ENCODE peak calls at places on chromosomes 12 and 14, in six cellular contexts. P is NCI-H1417; Y is fibroblast of pulmonary artery; K is activated CD4-positive, CD25-positive, alpha-beta regulatory T cell; F is transverse colon; I is T-helper 2 cell. M is an unnamed sample.
A peak's percentile ranks its signal among the peaks of the same experiment; 100 is the strongest.

GRCh38 chr12:97756741-97757140 is 294.1 kb downstream of the RMST start:
- DNase-seq in P (no peak), F (no peak), K (no peak), Y (no peak), I (no peak), M (no peak)

GRCh38 chr12:1220127-1221092 is 229.4 kb downstream of the ERC1 start:
- DNase-seq in K (no peak), Y (peak; percentile 8), F (peak; percentile 60), P (no peak), I (no peak), M (peak; percentile 29)

GRCh38 chr14:83894519-83894918 is 1635.4 kb upstream of the FLRT2 start:
- DNase-seq in Y (no peak), P (no peak), K (no peak), F (no peak), I (no peak), M (no peak)

GRCh38 chr12:75702477-75703093 is 191.2 kb upstream of the KRR1 start:
- DNase-seq in K (no peak), F (no peak), I (peak; percentile 61), P (no peak), Y (no peak), M (no peak)

GRCh38 chr12:71945121-71945520 is 6.5 kb downstream of the TPH2 start:
- DNase-seq in F (no peak), I (no peak), Y (no peak), K (no peak), P (no peak), M (no peak)

GRCh38 chr12:109261087-109261486 is 48.0 kb downstream of the FOXN4 start:
- DNase-seq in Y (no peak), K (no peak), F (no peak), I (no peak), P (no peak), M (no peak)

GRCh38 chr14:33685026-33685425 is 265.8 kb downstream of the EGLN3 start:
- DNase-seq in K (no peak), I (no peak), F (no peak), P (no peak), Y (no peak), M (no peak)

GRCh38 chr12:93877446-93877845 is 200.3 kb downstream of the CRADD start:
- DNase-seq in Y (no peak), K (no peak), F (no peak), P (no peak), I (peak; percentile 22), M (no peak)